ENCODE peak calls at places on chromosomes 13 and 19, in nine cellular contexts. B is BE2C, I is lower leg skin, X is ovary, Q is esophagus squamous epithelium, R is cardiac muscle cell, J is hepatocyte, F is SK-N-SH, K is body of pancreas. T is an unnamed sample.
A peak's percentile ranks its signal among the peaks of the same experiment; 100 is the strongest.

GRCh38 chr13:109345433-109345941 is 440.9 kb downstream of the IRS2 start:
- DNase-seq in B (peak; percentile 86), I (no peak), X (no peak), Q (no peak), R (peak; percentile 13), J (no peak), F (peak; percentile 75), K (no peak), T (no peak)

GRCh38 chr19:47272448-47273312 is 2.0 kb upstream of the INAFM1 start:
- DNase-seq in B (no peak), I (peak; percentile 51), X (peak; percentile 76), Q (no peak), R (no peak), J (no peak), F (no peak), K (peak; percentile 57), T (no peak)

GRCh38 chr19:6070179-6071102 is 39.9 kb downstream of the RFX2 start:
- DNase-seq in B (no peak), I (no peak), X (no peak), Q (no peak), R (no peak), J (no peak), F (no peak), K (no peak), T (no peak)

GRCh38 chr13:111183959-111184684 is 69.0 kb downstream of the ARHGEF7 start:
- DNase-seq in B (no peak), I (no peak), X (peak; percentile 53), Q (no peak), R (peak; percentile 22), J (no peak), F (no peak), K (no peak), T (no peak)

GRCh38 chr19:5588441-5588840 is 20.7 kb upstream of the TINCR start:
- DNase-seq in B (no peak), I (no peak), X (no peak), Q (no peak), R (no peak), J (no peak), F (no peak), K (no peak), T (no peak)

GRCh38 chr13:93244141-93244917 is 17.7 kb downstream of the GPC6 start:
- DNase-seq in B (peak; percentile 19), I (no peak), X (no peak), Q (no peak), R (peak; percentile 64), J (peak; percentile 21), F (no peak), K (no peak), T (no peak)

GRCh38 chr13:90032841-90033493 is 1314.5 kb upstream of the MIR17HG start:
- DNase-seq in B (no peak), I (no peak), X (no peak), Q (no peak), R (no peak), J (no peak), F (no peak), K (no peak), T (no peak)

GRCh38 chr13:76816394-76816793 is 69.8 kb downstream of the KCTD12 start:
- DNase-seq in B (no peak), I (no peak), X (no peak), Q (no peak), R (no peak), J (no peak), F (no peak), K (no peak), T (no peak)

GRCh38 chr19:2719910-2720776 is 1.0 kb downstream of the DIRAS1 start:
- DNase-seq in B (no peak), I (no peak), X (no peak), Q (no peak), R (peak; percentile 17), J (no peak), F (peak; percentile 84), K (peak; percentile 53), T (no peak)

GRCh38 chr19:30064776-30065494 is 122.9 kb downstream of the URI1 start:
- DNase-seq in B (no peak), I (no peak), X (no peak), Q (no peak), R (no peak), J (no peak), F (peak; percentile 40), K (no peak), T (no peak)

GRCh38 chr13:28794370-28794769 is 25.8 kb upstream of the MTUS2 start:
- DNase-seq in B (no peak), I (no peak), X (no peak), Q (no peak), R (no peak), J (no peak), F (no peak), K (no peak), T (no peak)

GRCh38 chr19:36821758-36822157 is 16.4 kb downstream of the ZNF790 start:
- DNase-seq in B (no peak), I (no peak), X (no peak), Q (no peak), R (no peak), J (no peak), F (no peak), K (no peak), T (no peak)

GRCh38 chr19:18292810-18293641 is 11.6 kb upstream of the JUND start:
- DNase-seq in B (peak; percentile 79), I (peak; percentile 78), X (peak; percentile 96), Q (no peak), R (peak; percentile 90), J (peak; percentile 91), F (peak; percentile 92), K (peak; percentile 72), T (no peak)

GRCh38 chr13:42002066-42002465 is 41.2 kb upstream of the VWA8 start:
- DNase-seq in B (no peak), I (no peak), X (no peak), Q (no peak), R (no peak), J (no peak), F (no peak), K (no peak), T (no peak)

GRCh38 chr19:30249911-30250310 is 122.3 kb upstream of the ZNF536 start:
- DNase-seq in B (no peak), I (no peak), X (no peak), Q (no peak), R (no peak), J (no peak), F (no peak), K (no peak), T (no peak)

GRCh38 chr13:86282450-86282849 is 483.2 kb upstream of the SLITRK6 start:
- DNase-seq in B (no peak), I (no peak), X (no peak), Q (no peak), R (no peak), J (no peak), F (no peak), K (no peak), T (no peak)

GRCh38 chr13:114173261-114173660 is 5.8 kb upstream of the CFAP97D2 start:
- DNase-seq in B (no peak), I (no peak), X (no peak), Q (no peak), R (no peak), J (no peak), F (no peak), K (no peak), T (no peak)

GRCh38 chr19:44401787-44402115 is 343 bp upstream of the ZNF285 start:
- DNase-seq in B (no peak), I (no peak), X (no peak), Q (no peak), R (no peak), J (no peak), F (no peak), K (no peak), T (no peak)
- H3K4me3 ChIP-seq in B (peak overlapping the region; percentile 83), I (no peak overlapping the region), X (peak overlapping the region; percentile 49), Q (peak overlapping the region; percentile 60), R (peak overlapping the region; percentile 45), J (peak overlapping the region; percentile 57), F (peak overlapping the region; percentile 81), K (peak overlapping the region; percentile 45), T (no peak overlapping the region)

GRCh38 chr13:24313449-24313848 is 4.1 kb downstream of the C1QTNF9 start:
- DNase-seq in B (no peak), I (no peak), X (no peak), Q (no peak), R (peak; percentile 35), J (no peak), F (no peak), K (no peak), T (no peak)
- TF ChIP-seq CTCF in B (peak; percentile 22), I (no peak), X (no peak), Q (no peak), R (peak; percentile 41), J (peak; percentile 43), F (peak; percentile 53), K (peak; percentile 19), T (no peak)

DNA sequence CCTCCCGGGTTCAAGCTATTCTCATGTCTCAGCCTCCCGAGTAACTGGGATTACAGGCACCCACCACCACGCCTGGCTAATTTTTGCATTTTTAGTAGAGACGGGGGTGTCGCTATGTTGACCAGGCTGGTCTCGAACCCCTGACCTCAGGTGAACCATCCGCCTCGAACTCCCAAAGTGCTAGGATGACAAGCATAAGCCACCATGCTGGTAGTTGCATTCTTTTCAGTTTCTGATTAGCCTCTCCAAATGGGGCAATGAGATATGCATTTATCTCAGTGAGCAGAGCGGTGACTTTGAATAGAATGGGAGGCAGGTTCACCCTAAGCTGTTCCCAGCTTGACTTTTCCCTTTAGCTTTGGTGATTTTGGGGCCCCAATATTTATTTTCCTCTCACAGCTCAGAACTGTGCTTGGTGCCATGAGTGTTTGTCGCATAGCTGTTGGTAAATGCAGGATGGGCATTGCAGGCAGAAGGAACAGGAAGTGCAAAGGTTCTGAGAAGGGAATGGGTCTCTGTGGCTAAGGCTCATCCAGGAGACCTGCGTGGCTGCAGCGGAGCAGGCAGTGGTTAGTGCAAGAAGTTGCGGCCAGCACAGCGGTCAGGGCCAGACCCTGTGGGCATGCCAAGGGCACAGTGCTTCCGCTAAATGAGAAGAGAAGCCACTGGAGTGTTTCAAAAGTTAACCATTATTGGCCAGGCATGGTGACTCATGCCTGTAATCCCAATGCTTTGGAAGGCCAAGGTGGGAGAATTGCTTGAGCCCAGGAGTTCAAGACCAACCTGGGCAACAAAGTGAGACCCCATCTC is 20.7 kb downstream of the LYPD3 start:
- DNase-seq in B (no peak), I (no peak), X (no peak), Q (no peak), R (no peak), J (no peak), F (no peak), K (no peak), T (no peak)
- H3K4me3 ChIP-seq in B (no peak overlapping the region), I (no peak overlapping the region), X (no peak overlapping the region), Q (no peak overlapping the region), R (no peak overlapping the region), J (no peak overlapping the region), F (no peak overlapping the region), K (no peak overlapping the region), T (no peak overlapping the region)

DNA sequence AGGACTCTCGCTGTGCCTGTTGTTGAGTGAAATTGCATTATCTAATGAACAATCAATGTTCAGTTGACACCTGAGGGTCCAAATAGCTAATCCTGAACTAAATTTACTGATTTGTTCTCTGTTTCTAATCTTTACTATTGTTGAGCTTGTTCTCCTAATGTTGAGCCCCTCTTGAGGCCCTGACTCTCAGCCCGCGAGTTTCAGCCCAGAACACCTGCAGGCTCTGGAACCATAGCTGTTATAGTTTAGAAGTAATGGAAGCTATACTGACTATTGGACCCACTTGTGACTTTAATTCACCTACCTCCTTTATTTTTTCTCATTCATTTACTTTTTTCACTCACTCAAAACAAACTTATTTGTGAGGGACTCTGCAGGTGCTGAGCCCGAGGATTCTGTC is 20.6 kb upstream of the PCDH8 start:
- DNase-seq in B (no peak), I (no peak), X (no peak), Q (no peak), R (no peak), J (no peak), F (no peak), K (no peak), T (no peak)
- TF ChIP-seq CTCF in B (no peak), I (no peak), X (no peak), Q (no peak), R (no peak), J (no peak), F (no peak), K (no peak), T (no peak)